ENCODE peak calls at places on chromosomes 6 and 20, in four cellular contexts. G, E, U and S are unnamed samples.

GRCh38 chr20:32651537-32651936 is 22.2 kb downstream of the C20orf203 start:
- DNase-seq in G (no peak), E (no peak), U (no peak), S (no peak)

GRCh38 chr6:106927531-106928398 is 46.8 kb downstream of the CD24 start:
- DNase-seq in G (peak; percentile 87), E (no peak), U (no peak), S (no peak)

GRCh38 chr20:1944345-1945099 is 49.3 kb downstream of the SIRPA start:
- DNase-seq in G (no peak), E (no peak), U (no peak), S (no peak)

GRCh38 chr6:29651413-29652197 is 5.3 kb upstream of the MOG start:
- DNase-seq in G (peak; percentile 21), E (no peak), U (no peak), S (no peak)

GRCh38 chr6:83984411-83984810 is 49.2 kb upstream of the MRAP2 start:
- DNase-seq in G (no peak), E (no peak), U (no peak), S (no peak)

GRCh38 chr6:147005499-147005898 is 198.7 kb upstream of the STXBP5 start:
- DNase-seq in G (no peak), E (no peak), U (no peak), S (no peak)

GRCh38 chr20:62320581-62321354 is 18.0 kb downstream of the ADRM1 start:
- DNase-seq in G (peak; percentile 33), E (no peak), U (no peak), S (no peak)

GRCh38 chr20:17762243-17762872 is 62.6 kb downstream of the BANF2 start:
- DNase-seq in G (no peak), E (no peak), U (no peak), S (no peak)

GRCh38 chr6:13624871-13625288 is 9.7 kb downstream of the NOL7 start:
- DNase-seq in G (peak; percentile 67), E (no peak), U (no peak), S (no peak)

GRCh38 chr6:30810813-30811329 is 66.5 kb upstream of the IER3 start:
- DNase-seq in G (no peak), E (no peak), U (peak; percentile 60), S (peak; percentile 99)

GRCh38 chr6:20403080-20403765 is 1.5 kb downstream of the E2F3 start:
- DNase-seq in G (peak; percentile 90), E (peak; percentile 64), U (peak; percentile 94), S (no peak)

DNA sequence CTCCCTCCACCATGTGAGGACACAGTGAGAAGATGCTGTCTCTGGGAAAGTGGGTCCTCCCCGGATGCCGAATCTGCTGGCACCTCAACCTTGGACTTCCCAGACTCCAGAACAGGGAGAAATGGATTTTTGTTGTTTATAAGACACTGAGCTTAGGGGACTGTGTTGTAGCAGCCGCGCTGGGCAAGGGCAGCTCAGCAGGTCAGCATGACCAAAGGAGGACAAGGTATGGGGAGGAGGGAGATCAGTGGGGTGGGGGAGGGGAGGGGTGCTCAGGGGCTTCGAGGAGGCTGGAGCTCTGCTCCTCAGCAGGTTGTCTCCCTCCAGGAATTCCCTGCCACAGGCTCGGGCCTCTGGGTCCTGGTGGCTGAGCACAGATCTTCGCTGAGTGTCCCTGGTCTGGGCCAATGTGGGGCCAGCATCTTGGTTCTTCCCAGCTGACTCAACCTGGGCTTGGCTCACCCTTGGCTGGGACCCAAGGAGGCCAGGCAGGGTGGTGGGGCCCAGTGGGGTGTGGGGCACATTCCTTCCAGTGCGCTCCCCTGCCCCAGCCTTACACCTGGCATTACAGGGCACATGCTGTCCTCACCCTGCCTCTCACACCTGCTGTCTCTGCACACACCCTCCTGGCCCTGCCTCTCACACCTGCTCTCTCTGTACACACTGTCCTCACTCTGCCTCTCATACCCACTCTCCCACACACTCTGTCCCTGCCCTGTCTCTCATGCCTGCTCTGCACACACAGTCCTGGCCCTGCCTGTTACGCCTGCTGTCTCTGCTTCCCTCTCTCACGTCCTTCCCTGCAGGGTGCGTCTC is 107.3 kb downstream of the SYCP2 start:
- DNase-seq in G (no peak), E (no peak), U (peak; percentile 93), S (peak; percentile 61)
- H3K27ac ChIP-seq in G (no peak overlapping the region), E (no peak overlapping the region), U (peak overlapping the region; percentile 99), S (peak overlapping the region; percentile 84)

GRCh38 chr6:2354138-2354491 is 108.7 kb upstream of the GMDS start:
- DNase-seq in G (no peak), E (no peak), U (no peak), S (no peak)

GRCh38 chr6:2351090-2351489 is 105.7 kb upstream of the GMDS start:
- DNase-seq in G (no peak), E (no peak), U (no peak), S (no peak)

GRCh38 chr6:2353412-2354137 is 108.2 kb upstream of the GMDS start:
- DNase-seq in G (peak; percentile 75), E (peak; percentile 57), U (peak; percentile 83), S (no peak)

GRCh38 chr6:2355155-2355554 is 109.8 kb upstream of the GMDS start:
- DNase-seq in G (no peak), E (no peak), U (no peak), S (no peak)

DNA sequence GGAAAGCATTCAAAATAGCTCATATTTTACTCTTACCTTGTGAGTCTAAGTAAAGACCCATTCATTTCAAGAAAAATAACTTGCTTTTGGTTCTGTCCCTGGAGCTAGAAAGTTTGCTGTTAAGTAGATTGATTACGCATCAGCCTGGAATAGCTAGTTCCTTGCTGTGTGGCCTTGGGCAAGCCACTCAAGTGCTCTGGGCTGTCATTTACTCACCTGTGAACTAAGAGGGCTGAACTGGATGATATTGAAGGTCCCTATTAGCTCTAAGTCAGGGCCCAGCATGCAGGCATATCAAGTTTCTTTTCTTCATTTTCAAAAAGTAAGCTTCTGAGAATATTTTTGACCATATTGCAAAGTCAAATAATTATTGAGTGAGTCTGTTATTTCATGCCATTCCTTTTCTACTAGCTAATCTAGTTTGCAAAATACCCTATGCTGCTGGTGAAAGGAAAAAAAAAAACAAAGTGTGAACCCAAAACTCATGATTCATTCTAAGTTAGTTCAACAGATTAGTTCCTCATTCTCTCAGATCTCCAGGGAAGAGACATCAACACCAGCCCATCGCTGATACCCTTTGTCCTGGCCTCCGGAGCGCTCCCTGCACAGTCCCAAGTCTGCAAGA is 106.5 kb upstream of the GMDS start:
- DNase-seq in G (no peak), E (no peak), U (no peak), S (no peak)
- H3K27ac ChIP-seq in G (no peak overlapping the region), E (no peak overlapping the region), U (no peak overlapping the region), S (no peak overlapping the region)

GRCh38 chr6:5294392-5295211 is 33.3 kb downstream of the FARS2 start:
- DNase-seq in G (no peak), E (no peak), U (no peak), S (no peak)
- H3K27ac ChIP-seq in G (no peak overlapping the region), E (no peak overlapping the region), U (no peak overlapping the region), S (no peak overlapping the region)

DNA sequence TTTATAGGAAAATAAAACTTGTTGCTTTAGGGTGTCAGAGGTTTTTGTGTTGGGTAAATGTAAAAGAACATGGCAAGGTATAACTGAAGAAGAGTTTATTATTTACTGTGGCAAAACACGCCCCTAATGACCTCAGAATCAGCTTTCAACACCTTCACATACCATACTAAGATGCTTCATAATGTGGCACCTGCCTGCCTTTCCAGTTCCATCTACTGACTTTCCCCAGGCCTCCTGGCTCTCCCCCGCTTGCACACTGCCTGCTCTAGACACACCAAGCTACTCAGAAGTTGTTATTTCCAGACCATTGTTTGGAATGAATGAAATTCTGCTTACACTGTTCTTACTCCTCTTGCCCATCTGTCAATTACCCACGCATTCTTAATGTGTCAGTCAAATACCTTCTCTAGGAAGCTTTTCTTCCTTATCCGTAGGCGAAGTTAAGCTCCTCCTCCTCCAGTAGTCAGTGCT is 1.8 kb downstream of the TIAM2 start:
- DNase-seq in G (peak; percentile 47), E (no peak), U (no peak), S (no peak)
- H3K27ac ChIP-seq in G (no peak overlapping the region), E (no peak overlapping the region), U (peak overlapping the region; percentile 69), S (no peak overlapping the region)

GRCh38 chr20:19274412-19275015 is 62.1 kb downstream of the SLC24A3 start:
- DNase-seq in G (no peak), E (peak; percentile 63), U (no peak), S (no peak)
- H3K27ac ChIP-seq in G (no peak overlapping the region), E (peak overlapping the region; percentile 79), U (peak overlapping the region; percentile 75), S (no peak overlapping the region)

GRCh38 chr20:25295386-25296093 is 47.7 kb downstream of the PYGB start:
- DNase-seq in G (no peak), E (no peak), U (peak; percentile 73), S (no peak)
- H3K27ac ChIP-seq in G (no peak overlapping the region), E (no peak overlapping the region), U (peak overlapping the region; percentile 84), S (peak overlapping the region; percentile 86)

GRCh38 chr6:72554203-72554564 is 67.7 kb upstream of the KCNQ5 start:
- DNase-seq in G (no peak), E (no peak), U (no peak), S (no peak)
- H3K27ac ChIP-seq in G (no peak overlapping the region), E (no peak overlapping the region), U (no peak overlapping the region), S (peak overlapping the region; percentile 95)

GRCh38 chr20:830011-830521 is 3.4 kb upstream of the FAM110A start:
- DNase-seq in G (no peak), E (no peak), U (peak; percentile 11), S (no peak)
- H3K27ac ChIP-seq in G (no peak overlapping the region), E (no peak overlapping the region), U (peak overlapping the region; percentile 44), S (no peak overlapping the region)